ENCODE peak calls at places on chromosomes 12 and 14, in ten cellular contexts. Y, O, K, X, E, U, A, G, M and Q are unnamed samples.

GRCh38 chr14:74522740-74523139 is 29.2 kb downstream of the ISCA2 start:
- DNase-seq in Y (no peak), O (no peak), K (no peak), X (no peak), E (no peak), U (no peak), A (no peak), G (no peak), M (no peak), Q (no peak)

GRCh38 chr12:29991924-29992323 is 208.2 kb upstream of the TMTC1 start:
- DNase-seq in Y (no peak), O (no peak), K (no peak), X (peak; percentile 46), E (no peak), U (no peak), A (no peak), G (no peak), M (no peak), Q (no peak)

GRCh38 chr12:77352941-77353340 is 287.6 kb upstream of the E2F7 start:
- DNase-seq in Y (no peak), O (no peak), K (no peak), X (no peak), E (no peak), U (no peak), A (no peak), G (no peak), M (peak; percentile 16), Q (no peak)

GRCh38 chr12:89016970-89017778 is 335.1 kb downstream of the DUSP6 start:
- DNase-seq in Y (peak; percentile 87), O (peak; percentile 82), K (peak; percentile 77), X (peak; percentile 77), E (peak; percentile 65), U (peak; percentile 40), A (no peak), G (peak; percentile 36), M (peak; percentile 63), Q (no peak)

GRCh38 chr12:51639361-51639760 is 48.3 kb downstream of the SCN8A start:
- DNase-seq in Y (no peak), O (no peak), K (no peak), X (peak; percentile 16), E (no peak), U (no peak), A (no peak), G (no peak), M (no peak), Q (no peak)

GRCh38 chr12:90166012-90166411 is 457.4 kb upstream of the ATP2B1 start:
- DNase-seq in Y (no peak), O (no peak), K (no peak), X (no peak), E (no peak), U (no peak), A (no peak), G (no peak), M (no peak), Q (no peak)

GRCh38 chr14:93965287-93965821 is 11.0 kb downstream of the ASB2 start:
- DNase-seq in Y (peak; percentile 18), O (peak; percentile 13), K (peak; percentile 94), X (peak; percentile 88), E (no peak), U (no peak), A (no peak), G (no peak), M (peak; percentile 83), Q (no peak)

GRCh38 chr12:3236345-3237153 is 159.4 kb downstream of the TSPAN9 start:
- DNase-seq in Y (peak; percentile 51), O (peak; percentile 44), K (peak; percentile 77), X (peak; percentile 21), E (peak; percentile 80), U (no peak), A (no peak), G (peak; percentile 83), M (peak; percentile 50), Q (peak; percentile 43)

GRCh38 chr12:64510687-64511086 is 58.8 kb downstream of the TBK1 start:
- DNase-seq in Y (no peak), O (no peak), K (no peak), X (no peak), E (no peak), U (no peak), A (no peak), G (no peak), M (no peak), Q (no peak)

GRCh38 chr14:24984846-24985589 is 64.9 kb downstream of the STXBP6 start:
- DNase-seq in Y (no peak), O (no peak), K (peak; percentile 35), X (peak; percentile 12), E (no peak), U (no peak), A (no peak), G (peak; percentile 26), M (no peak), Q (no peak)

GRCh38 chr12:16920451-16920850 is 314.5 kb upstream of the LMO3 start:
- DNase-seq in Y (no peak), O (no peak), K (no peak), X (no peak), E (no peak), U (no peak), A (no peak), G (peak; percentile 10), M (no peak), Q (no peak)

GRCh38 chr12:114658002-114658441 is 26.0 kb downstream of the TBX3 start:
- DNase-seq in Y (no peak), O (no peak), K (no peak), X (peak; percentile 16), E (no peak), U (no peak), A (no peak), G (no peak), M (no peak), Q (no peak)

GRCh38 chr12:109946505-109946904 is 46.4 kb downstream of the TCHP start:
- DNase-seq in Y (no peak), O (no peak), K (peak; percentile 81), X (no peak), E (no peak), U (no peak), A (no peak), G (peak; percentile 75), M (peak; percentile 35), Q (no peak)

GRCh38 chr14:82422186-82422585 is 888.5 kb upstream of the SEL1L start:
- DNase-seq in Y (no peak), O (no peak), K (no peak), X (no peak), E (no peak), U (no peak), A (no peak), G (no peak), M (no peak), Q (no peak)

GRCh38 chr12:18165422-18165871 is 75.5 kb upstream of the RERGL start:
- DNase-seq in Y (peak; percentile 53), O (no peak), K (peak; percentile 52), X (peak; percentile 55), E (no peak), U (no peak), A (peak; percentile 2), G (no peak), M (peak; percentile 12), Q (no peak)

GRCh38 chr12:130818381-130819247 is 20.4 kb downstream of the STX2 start:
- DNase-seq in Y (peak; percentile 77), O (peak; percentile 49), K (peak; percentile 64), X (no peak), E (peak; percentile 96), U (peak; percentile 70), A (peak; percentile 80), G (peak; percentile 98), M (peak; percentile 90), Q (peak; percentile 88)

GRCh38 chr14:24895622-24896021 is 154.3 kb downstream of the STXBP6 start:
- DNase-seq in Y (no peak), O (no peak), K (no peak), X (no peak), E (no peak), U (no peak), A (no peak), G (no peak), M (no peak), Q (no peak)

GRCh38 chr14:30972882-30973582 is 52.4 kb upstream of the AP4S1 start:
- DNase-seq in Y (no peak), O (no peak), K (no peak), X (no peak), E (no peak), U (no peak), A (no peak), G (no peak), M (no peak), Q (no peak)

GRCh38 chr12:54977857-54978256 is 6.7 kb downstream of the TESPA1 start:
- DNase-seq in Y (no peak), O (no peak), K (no peak), X (no peak), E (no peak), U (no peak), A (no peak), G (no peak), M (no peak), Q (no peak)

GRCh38 chr14:105481886-105482454 is 4.7 kb upstream of the CRIP1 start:
- DNase-seq in Y (peak; percentile 97), O (peak; percentile 99), K (peak; percentile 97), X (peak; percentile 96), E (peak; percentile 97), U (peak; percentile 96), A (peak; percentile 90), G (peak; percentile 79), M (peak; percentile 93), Q (peak; percentile 92)

GRCh38 chr12:130620756-130621155 is 95.3 kb downstream of the RIMBP2 start:
- DNase-seq in Y (no peak), O (no peak), K (no peak), X (no peak), E (no peak), U (no peak), A (no peak), G (no peak), M (no peak), Q (no peak)

GRCh38 chr12:29783773-29784666 is at the start of gene TMTC1:
- DNase-seq in Y (no peak), O (no peak), K (peak; percentile 66), X (peak; percentile 43), E (peak; percentile 44), U (no peak), A (no peak), G (peak; percentile 90), M (peak; percentile 69), Q (peak; percentile 66)

GRCh38 chr12:52120951-52121847 is 41.7 kb downstream of the SMIM41 start:
- DNase-seq in Y (no peak), O (no peak), K (peak; percentile 13), X (peak; percentile 83), E (no peak), U (no peak), A (no peak), G (no peak), M (peak; percentile 1), Q (no peak)

GRCh38 chr12:89551747-89552146 is 25.9 kb upstream of the POC1B start:
- DNase-seq in Y (no peak), O (no peak), K (no peak), X (no peak), E (no peak), U (no peak), A (no peak), G (no peak), M (no peak), Q (no peak)

GRCh38 chr14:32480337-32480736 is 151.2 kb downstream of the AKAP6 start:
- DNase-seq in Y (no peak), O (no peak), K (peak; percentile 50), X (peak; percentile 33), E (no peak), U (no peak), A (no peak), G (no peak), M (peak; percentile 35), Q (no peak)

GRCh38 chr14:29681308-29681707 is 246.3 kb downstream of the PRKD1 start:
- DNase-seq in Y (peak; percentile 1), O (no peak), K (no peak), X (peak; percentile 1), E (no peak), U (no peak), A (no peak), G (no peak), M (peak; percentile 8), Q (no peak)

GRCh38 chr14:92492261-92492660 is 21.3 kb upstream of the RIN3 start:
- DNase-seq in Y (no peak), O (no peak), K (no peak), X (no peak), E (no peak), U (no peak), A (no peak), G (no peak), M (no peak), Q (no peak)

GRCh38 chr12:61254225-61254624 is 1006.0 kb upstream of the USP15 start:
- DNase-seq in Y (no peak), O (no peak), K (no peak), X (no peak), E (no peak), U (no peak), A (no peak), G (peak; percentile 4), M (no peak), Q (no peak)